ENCODE peak calls at places on chromosomes 13 and 19, in seven cellular contexts. D is A673; K is CD4-positive, alpha-beta T cell; Q is A549; B is heart right ventricle; E is keratinocyte; L is uterus. X is an unnamed sample.
A peak's percentile ranks its signal among the peaks of the same experiment; 100 is the strongest.

GRCh38 chr13:113848020-113848419 is 15.9 kb downstream of the GAS6 start:
- DNase-seq in D (no peak), K (no peak), Q (no peak), B (no peak), E (no peak), L (no peak), X (no peak)

GRCh38 chr19:49064768-49065611 is at the start of gene NTF4:
- DNase-seq in D (peak; percentile 40), K (no peak), Q (no peak), B (no peak), E (no peak), L (no peak), X (no peak)

GRCh38 chr19:49126575-49126974 is 7.2 kb downstream of the PPFIA3 start:
- DNase-seq in D (no peak), K (no peak), Q (no peak), B (no peak), E (no peak), L (no peak), X (no peak)

GRCh38 chr19:46977548-46977947 is 42.1 kb upstream of the NPAS1 start:
- DNase-seq in D (no peak), K (no peak), Q (no peak), B (no peak), E (no peak), L (no peak), X (no peak)

GRCh38 chr13:75511226-75511625 is 26.4 kb downstream of the COMMD6 start:
- DNase-seq in D (no peak), K (no peak), Q (no peak), B (no peak), E (no peak), L (no peak), X (no peak)

GRCh38 chr13:113876341-113877148 is 12.7 kb upstream of the GAS6 start:
- DNase-seq in D (no peak), K (no peak), Q (no peak), B (no peak), E (no peak), L (no peak), X (no peak)

GRCh38 chr13:62564770-62565169 is 1149.1 kb upstream of the PCDH20 start:
- DNase-seq in D (no peak), K (no peak), Q (no peak), B (no peak), E (no peak), L (no peak), X (no peak)

GRCh38 chr19:1266818-1267440 is 2.2 kb upstream of the CIRBP start:
- DNase-seq in D (no peak), K (peak; percentile 68), Q (peak; percentile 56), B (peak; percentile 84), E (no peak), L (peak; percentile 68), X (peak; percentile 75)

GRCh38 chr13:100694722-100695644 is 20.4 kb upstream of the TMTC4 start:
- DNase-seq in D (peak; percentile 60), K (no peak), Q (peak; percentile 33), B (no peak), E (no peak), L (no peak), X (no peak)

DNA sequence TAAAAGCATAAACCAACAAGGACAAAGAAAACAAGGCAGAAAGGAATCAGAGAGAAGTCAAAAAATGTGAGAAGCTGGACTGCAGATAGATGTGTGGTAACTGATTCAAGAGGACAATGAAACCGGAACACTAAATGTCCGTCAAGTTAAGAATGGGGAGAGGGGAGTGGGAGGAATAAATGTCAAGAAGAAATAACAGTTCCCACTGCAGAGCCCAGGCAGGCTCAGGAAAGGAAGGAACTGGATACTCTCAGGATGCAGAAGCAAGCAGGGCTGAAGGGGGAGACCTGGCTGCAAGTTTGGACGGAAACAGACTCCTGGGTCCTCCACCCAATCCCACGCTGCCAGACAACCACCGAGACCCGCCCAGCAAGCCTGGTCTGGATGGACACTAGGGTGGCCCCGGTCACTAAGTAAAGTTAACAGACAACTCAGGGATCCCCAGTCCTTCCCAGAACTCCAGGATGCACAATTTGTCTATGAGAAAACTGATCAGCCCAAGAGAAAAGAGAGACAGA is 18.1 kb downstream of the TUBGCP3 start:
- DNase-seq in D (no peak), K (no peak), Q (no peak), B (no peak), E (no peak), L (no peak), X (no peak)
- H3K27ac ChIP-seq in D (no peak overlapping the region), K (no peak overlapping the region), Q (no peak overlapping the region), B (no peak overlapping the region), E (no peak overlapping the region), L (no peak overlapping the region), X (no peak overlapping the region)

GRCh38 chr19:10211071-10211470 is 16.3 kb upstream of the DNMT1 start:
- DNase-seq in D (no peak), K (no peak), Q (no peak), B (no peak), E (no peak), L (no peak), X (no peak)
- TF ChIP-seq CTCF in D (no peak), K (no peak), Q (no peak), B (no peak), E (no peak), L (no peak), X (no peak)

DNA sequence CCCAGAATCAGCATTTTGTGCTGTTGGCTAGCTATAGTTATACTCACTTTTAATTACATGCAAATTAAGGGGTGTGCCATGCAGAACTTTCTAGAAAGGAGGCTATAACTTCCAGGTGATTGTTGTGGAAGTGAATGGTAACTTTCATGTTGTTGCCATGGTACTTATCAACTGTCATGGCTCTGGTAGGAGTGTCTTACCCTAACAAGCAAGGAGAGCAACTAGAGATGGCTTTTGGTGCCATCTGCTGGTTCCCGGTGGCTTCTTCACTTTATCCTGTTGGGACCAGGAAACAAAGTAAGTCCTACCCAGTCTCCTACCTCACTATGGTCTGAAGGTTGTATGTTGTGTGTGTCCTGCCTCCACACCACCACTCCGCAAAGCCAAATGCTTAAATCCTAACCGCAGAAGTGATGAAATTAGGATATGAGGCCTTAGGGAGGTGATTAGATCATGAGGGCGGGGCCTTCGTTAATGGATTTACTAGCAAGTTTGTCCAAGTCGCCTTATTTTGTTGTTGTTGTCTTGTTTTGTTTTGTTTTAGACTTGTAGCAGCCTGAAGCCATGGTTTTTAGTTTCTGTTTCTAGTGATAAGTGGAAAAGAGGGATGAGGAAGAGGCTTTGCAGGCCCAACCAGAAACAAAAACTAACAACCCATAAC is 22.6 kb downstream of the FBXL12 start:
- DNase-seq in D (peak; percentile 93), K (peak; percentile 74), Q (peak; percentile 89), B (peak; percentile 60), E (peak; percentile 71), L (peak; percentile 86), X (peak; percentile 72)
- H3K9me3 ChIP-seq in D (no peaks in the 10 kb centered on the region), K (no peaks in the 10 kb centered on the region), Q (no peaks in the 10 kb centered on the region), B (no peaks in the 10 kb centered on the region), E (no peaks in the 10 kb centered on the region), L (no peaks in the 10 kb centered on the region), X (no peaks in the 10 kb centered on the region)

DNA sequence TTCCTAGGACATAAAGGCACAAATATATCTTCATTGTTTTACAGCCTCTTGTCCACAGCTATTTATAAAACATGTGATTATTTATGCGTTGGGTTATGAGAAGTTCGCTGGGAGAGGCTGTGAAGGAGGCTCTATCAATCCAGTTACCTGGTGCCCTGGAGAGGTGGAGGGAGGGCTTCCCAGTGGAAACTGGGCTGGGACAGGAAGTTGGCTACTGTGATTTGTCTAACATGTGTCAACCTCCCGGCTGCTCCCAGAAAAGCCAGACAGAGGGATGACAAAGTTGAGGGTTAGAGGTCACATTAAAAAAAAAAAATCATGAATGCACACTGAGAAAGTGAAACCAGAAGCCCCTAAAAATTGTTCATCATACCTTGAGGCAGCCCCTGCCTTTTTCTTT is 346.5 kb downstream of the ZNF536 start:
- DNase-seq in D (peak; percentile 10), K (no peak), Q (no peak), B (no peak), E (peak; percentile 1), L (no peak), X (no peak)
- H3K27ac ChIP-seq in D (peak overlapping the region; percentile 68), K (no peak overlapping the region), Q (no peak overlapping the region), B (no peak overlapping the region), E (no peak overlapping the region), L (peak overlapping the region; percentile 87), X (no peak overlapping the region)

X was measured in CD8-positive, alpha-beta T cell.